ENCODE peak calls at places on chromosomes 5 and 9, in five cellular contexts. One of them, this sample, is unnamed.

GRCh38 chr9:137694962-137695875 is 76.4 kb downstream of the EHMT1 start:
- DNase-seq in heart right ventricle: peak
- DNase-seq in RWPE1: no peak
- DNase-seq in cardiac muscle cell: peak
- DNase-seq in glutamatergic neuron: peak
- DNase-seq in this sample: no peak

GRCh38 chr5:173329370-173330150 is 1.3 kb upstream of the STC2 start:
- DNase-seq in heart right ventricle: no peak
- DNase-seq in RWPE1: peak
- DNase-seq in cardiac muscle cell: peak
- DNase-seq in glutamatergic neuron: peak
- DNase-seq in this sample: no peak

GRCh38 chr5:80204808-80205614 is 50.8 kb downstream of the SERINC5 start:
- DNase-seq in heart right ventricle: no peak
- DNase-seq in RWPE1: no peak
- DNase-seq in cardiac muscle cell: peak
- DNase-seq in glutamatergic neuron: no peak
- DNase-seq in this sample: no peak

GRCh38 chr9:347667-348292 is 133.1 kb downstream of the DOCK8 start:
- DNase-seq in heart right ventricle: no peak
- DNase-seq in RWPE1: peak
- DNase-seq in cardiac muscle cell: peak
- DNase-seq in glutamatergic neuron: no peak
- DNase-seq in this sample: no peak

GRCh38 chr9:105859428-105860091 is 165.2 kb downstream of the TMEM38B start:
- DNase-seq in heart right ventricle: no peak
- DNase-seq in RWPE1: no peak
- DNase-seq in cardiac muscle cell: no peak
- DNase-seq in glutamatergic neuron: no peak
- DNase-seq in this sample: no peak

GRCh38 chr5:51382759-51383493 is at the start of gene ISL1:
- DNase-seq in heart right ventricle: no peak
- DNase-seq in RWPE1: peak
- DNase-seq in cardiac muscle cell: peak
- DNase-seq in glutamatergic neuron: peak
- DNase-seq in this sample: no peak

GRCh38 chr9:37978983-37979382 is 75.1 kb upstream of the SLC25A51 start:
- DNase-seq in heart right ventricle: no peak
- DNase-seq in RWPE1: no peak
- DNase-seq in cardiac muscle cell: no peak
- DNase-seq in glutamatergic neuron: no peak
- DNase-seq in this sample: no peak

GRCh38 chr9:78004478-78005229 is 27.0 kb downstream of the GNAQ start:
- DNase-seq in heart right ventricle: no peak
- DNase-seq in RWPE1: no peak
- DNase-seq in cardiac muscle cell: no peak
- DNase-seq in glutamatergic neuron: no peak
- DNase-seq in this sample: no peak

GRCh38 chr9:6632516-6633328 is 12.8 kb downstream of the GLDC start:
- DNase-seq in heart right ventricle: no peak
- DNase-seq in RWPE1: no peak
- DNase-seq in cardiac muscle cell: no peak
- DNase-seq in glutamatergic neuron: no peak
- DNase-seq in this sample: no peak

GRCh38 chr5:138905541-138905940 is 30.4 kb upstream of the LRRTM2 start:
- DNase-seq in heart right ventricle: no peak
- DNase-seq in RWPE1: peak
- DNase-seq in cardiac muscle cell: no peak
- DNase-seq in glutamatergic neuron: no peak
- DNase-seq in this sample: no peak

GRCh38 chr9:126667190-126668055 is 53.7 kb downstream of the LMX1B start:
- DNase-seq in heart right ventricle: no peak
- DNase-seq in RWPE1: no peak
- DNase-seq in cardiac muscle cell: no peak
- DNase-seq in glutamatergic neuron: no peak
- DNase-seq in this sample: no peak

GRCh38 chr9:135032868-135033460 is 54.5 kb upstream of the OLFM1 start:
- DNase-seq in heart right ventricle: no peak
- DNase-seq in RWPE1: no peak
- DNase-seq in cardiac muscle cell: no peak
- DNase-seq in glutamatergic neuron: no peak
- DNase-seq in this sample: no peak

GRCh38 chr5:72307968-72308852 is 11.8 kb downstream of the MRPS27 start:
- DNase-seq in heart right ventricle: peak
- DNase-seq in RWPE1: peak
- DNase-seq in cardiac muscle cell: peak
- DNase-seq in glutamatergic neuron: peak
- DNase-seq in this sample: peak

GRCh38 chr5:179806250-179807045 is at the start of gene MGAT4B:
- DNase-seq in heart right ventricle: peak
- DNase-seq in RWPE1: peak
- DNase-seq in cardiac muscle cell: peak
- DNase-seq in glutamatergic neuron: peak
- DNase-seq in this sample: peak

GRCh38 chr5:74433255-74434123 is 207.0 kb downstream of the ENC1 start:
- DNase-seq in heart right ventricle: no peak
- DNase-seq in RWPE1: peak
- DNase-seq in cardiac muscle cell: no peak
- DNase-seq in glutamatergic neuron: no peak
- DNase-seq in this sample: no peak

GRCh38 chr5:164941102-164941501 is 1435.7 kb downstream of the MAT2B start:
- DNase-seq in heart right ventricle: no peak
- DNase-seq in RWPE1: no peak
- DNase-seq in cardiac muscle cell: peak
- DNase-seq in glutamatergic neuron: no peak
- DNase-seq in this sample: no peak

GRCh38 chr9:83327323-83327722 is 210.9 kb downstream of the FRMD3 start:
- DNase-seq in heart right ventricle: no peak
- DNase-seq in RWPE1: no peak
- DNase-seq in cardiac muscle cell: peak
- DNase-seq in glutamatergic neuron: peak
- DNase-seq in this sample: no peak

GRCh38 chr5:81906086-81906485 is 65.7 kb upstream of the ATG10 start:
- DNase-seq in heart right ventricle: peak
- DNase-seq in RWPE1: no peak
- DNase-seq in cardiac muscle cell: peak
- DNase-seq in glutamatergic neuron: no peak
- DNase-seq in this sample: no peak

GRCh38 chr5:132056610-132057497 is 3.6 kb upstream of the IL3 start:
- DNase-seq in heart right ventricle: no peak
- DNase-seq in RWPE1: no peak
- DNase-seq in cardiac muscle cell: no peak
- DNase-seq in glutamatergic neuron: peak
- DNase-seq in this sample: peak

GRCh38 chr9:118326326-118326725 is 622.1 kb downstream of the TLR4 start:
- DNase-seq in heart right ventricle: no peak
- DNase-seq in RWPE1: no peak
- DNase-seq in cardiac muscle cell: no peak
- DNase-seq in glutamatergic neuron: no peak
- DNase-seq in this sample: no peak

GRCh38 chr5:137497396-137498290 is 1.5 kb downstream of the SPOCK1 start:
- DNase-seq in heart right ventricle: no peak
- DNase-seq in RWPE1: no peak
- DNase-seq in cardiac muscle cell: no peak
- DNase-seq in glutamatergic neuron: no peak
- DNase-seq in this sample: no peak

GRCh38 chr5:112384523-112384922 is 34.6 kb downstream of the EPB41L4A start:
- DNase-seq in heart right ventricle: no peak
- DNase-seq in RWPE1: no peak
- DNase-seq in cardiac muscle cell: no peak
- DNase-seq in glutamatergic neuron: no peak
- DNase-seq in this sample: no peak

GRCh38 chr5:180799194-180799593 is 3.4 kb downstream of the MGAT1 start:
- DNase-seq in heart right ventricle: no peak
- DNase-seq in RWPE1: no peak
- DNase-seq in cardiac muscle cell: peak
- DNase-seq in glutamatergic neuron: peak
- DNase-seq in this sample: no peak

GRCh38 chr5:35009059-35009458 is 38.7 kb downstream of the AGXT2 start:
- DNase-seq in heart right ventricle: no peak
- DNase-seq in RWPE1: no peak
- DNase-seq in cardiac muscle cell: no peak
- DNase-seq in glutamatergic neuron: no peak
- DNase-seq in this sample: no peak

GRCh38 chr5:149268928-149269557 is 2.6 kb upstream of the AFAP1L1 start:
- DNase-seq in heart right ventricle: no peak
- DNase-seq in RWPE1: peak
- DNase-seq in cardiac muscle cell: peak
- DNase-seq in glutamatergic neuron: no peak
- DNase-seq in this sample: no peak

GRCh38 chr9:114150608-114151007 is 4.7 kb upstream of the COL27A1 start:
- DNase-seq in heart right ventricle: no peak
- DNase-seq in RWPE1: no peak
- DNase-seq in cardiac muscle cell: no peak
- DNase-seq in glutamatergic neuron: no peak
- DNase-seq in this sample: no peak
- TF ChIP-seq CTCF in heart right ventricle: no peak
- TF ChIP-seq CTCF in RWPE1: no peak
- TF ChIP-seq CTCF in cardiac muscle cell: no peak
- TF ChIP-seq CTCF in glutamatergic neuron: no peak
- TF ChIP-seq CTCF in this sample: no peak

GRCh38 chr5:416636-416960 is 26.4 kb upstream of the EXOC3 start:
- DNase-seq in heart right ventricle: no peak
- DNase-seq in RWPE1: no peak
- DNase-seq in cardiac muscle cell: no peak
- DNase-seq in glutamatergic neuron: no peak
- DNase-seq in this sample: no peak
- TF ChIP-seq CTCF in heart right ventricle: no peak
- TF ChIP-seq CTCF in RWPE1: no peak
- TF ChIP-seq CTCF in cardiac muscle cell: no peak
- TF ChIP-seq CTCF in glutamatergic neuron: no peak
- TF ChIP-seq CTCF in this sample: no peak

GRCh38 chr5:167128581-167128980 is 1162.9 kb upstream of the WWC1 start:
- DNase-seq in heart right ventricle: no peak
- DNase-seq in RWPE1: peak
- DNase-seq in cardiac muscle cell: no peak
- DNase-seq in glutamatergic neuron: no peak
- DNase-seq in this sample: no peak
- TF ChIP-seq CTCF in heart right ventricle: no peak
- TF ChIP-seq CTCF in RWPE1: no peak
- TF ChIP-seq CTCF in cardiac muscle cell: no peak
- TF ChIP-seq CTCF in glutamatergic neuron: no peak
- TF ChIP-seq CTCF in this sample: no peak

GRCh38 chr9:115587310-115587709 is 469.4 kb upstream of the TNC start:
- DNase-seq in heart right ventricle: no peak
- DNase-seq in RWPE1: no peak
- DNase-seq in cardiac muscle cell: no peak
- DNase-seq in glutamatergic neuron: no peak
- DNase-seq in this sample: no peak

GRCh38 chr9:115594551-115594950 is 476.6 kb upstream of the TNC start:
- DNase-seq in heart right ventricle: no peak
- DNase-seq in RWPE1: no peak
- DNase-seq in cardiac muscle cell: no peak
- DNase-seq in glutamatergic neuron: no peak
- DNase-seq in this sample: no peak

GRCh38 chr9:115590016-115590415 is 472.1 kb upstream of the TNC start:
- DNase-seq in heart right ventricle: no peak
- DNase-seq in RWPE1: peak
- DNase-seq in cardiac muscle cell: no peak
- DNase-seq in glutamatergic neuron: no peak
- DNase-seq in this sample: no peak

GRCh38 chr9:115593587-115594091 is 475.7 kb upstream of the TNC start:
- DNase-seq in heart right ventricle: no peak
- DNase-seq in RWPE1: peak
- DNase-seq in cardiac muscle cell: peak
- DNase-seq in glutamatergic neuron: no peak
- DNase-seq in this sample: no peak

GRCh38 chr9:115591584-115591984 is 473.6 kb upstream of the TNC start:
- DNase-seq in heart right ventricle: no peak
- DNase-seq in RWPE1: peak
- DNase-seq in cardiac muscle cell: peak
- DNase-seq in glutamatergic neuron: no peak
- DNase-seq in this sample: no peak
- TF ChIP-seq CTCF in heart right ventricle: peak
- TF ChIP-seq CTCF in RWPE1: peak
- TF ChIP-seq CTCF in cardiac muscle cell: peak
- TF ChIP-seq CTCF in glutamatergic neuron: no peak
- TF ChIP-seq CTCF in this sample: no peak

GRCh38 chr9:121538221-121538620 is 38.6 kb upstream of the GGTA1 start:
- DNase-seq in heart right ventricle: no peak
- DNase-seq in RWPE1: no peak
- DNase-seq in cardiac muscle cell: no peak
- DNase-seq in glutamatergic neuron: no peak
- DNase-seq in this sample: no peak
- TF ChIP-seq CTCF in heart right ventricle: peak
- TF ChIP-seq CTCF in RWPE1: no peak
- TF ChIP-seq CTCF in cardiac muscle cell: no peak
- TF ChIP-seq CTCF in glutamatergic neuron: no peak
- TF ChIP-seq CTCF in this sample: no peak

DNA sequence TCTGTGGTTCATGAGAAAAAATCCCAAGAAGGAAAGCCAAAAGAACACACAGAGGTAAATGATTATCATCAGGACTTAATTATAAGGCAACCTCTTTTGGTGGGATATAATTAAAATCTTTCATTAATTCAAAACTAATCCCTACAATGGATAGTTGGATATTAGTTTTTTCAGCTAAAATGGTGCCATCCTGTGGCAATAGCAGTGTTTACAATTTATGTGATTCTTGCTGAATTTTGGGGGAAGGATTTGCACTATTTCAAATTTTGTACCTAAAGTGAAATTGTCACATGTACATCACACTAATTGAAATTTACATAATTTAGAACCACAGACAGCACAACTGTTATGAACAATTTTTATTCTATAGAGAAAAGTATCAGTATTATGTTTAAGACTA is 67.0 kb downstream of the CAST start:
- DNase-seq in heart right ventricle: no peak
- DNase-seq in RWPE1: no peak
- DNase-seq in cardiac muscle cell: no peak
- DNase-seq in glutamatergic neuron: no peak
- DNase-seq in this sample: no peak
- TF ChIP-seq CTCF in heart right ventricle: peak
- TF ChIP-seq CTCF in RWPE1: peak
- TF ChIP-seq CTCF in cardiac muscle cell: peak
- TF ChIP-seq CTCF in glutamatergic neuron: no peak
- TF ChIP-seq CTCF in this sample: peak

GRCh38 chr9:133835273-133835901 is 97.2 kb upstream of the SARDH start:
- DNase-seq in heart right ventricle: no peak
- DNase-seq in RWPE1: peak
- DNase-seq in cardiac muscle cell: peak
- DNase-seq in glutamatergic neuron: peak
- DNase-seq in this sample: no peak
- TF ChIP-seq CTCF in heart right ventricle: no peak
- TF ChIP-seq CTCF in RWPE1: no peak
- TF ChIP-seq CTCF in cardiac muscle cell: no peak
- TF ChIP-seq CTCF in glutamatergic neuron: no peak
- TF ChIP-seq CTCF in this sample: no peak

This sample was measured in natural killer cell.